ENCODE peak calls at places on chromosomes 1 and 21, in seven cellular contexts. R is iris pigment epithelial cell, Y is NCI-H1417, I is endothelial cell, N is aorta, J is GM12891, P is NCI-H1092 treated with DMSO at 0.1 percent for 48 hours. F is an unnamed sample.

GRCh38 chr1:33641099-33641830 is 168.8 kb downstream of the ZSCAN20 start:
- DNase-seq in N (no peak), Y (peak), I (peak), P (no peak), J (no peak), R (peak), F (no peak)

GRCh38 chr1:56430141-56430839 is 149.1 kb downstream of the PLPP3 start:
- DNase-seq in J (no peak), I (no peak), N (no peak), Y (no peak), P (no peak), R (no peak), F (no peak)

GRCh38 chr1:220700591-220701179 is 10.5 kb downstream of the C1orf115 start:
- DNase-seq in R (no peak), P (peak), Y (no peak), J (no peak), I (no peak), N (no peak), F (no peak)

GRCh38 chr21:32043458-32043857 is 170.6 kb downstream of the HUNK start:
- DNase-seq in N (no peak), I (no peak), J (no peak), R (no peak), P (no peak), Y (no peak), F (no peak)

GRCh38 chr21:45163413-45164123 is 89.2 kb downstream of the ADARB1 start:
- DNase-seq in Y (no peak), J (no peak), P (no peak), I (no peak), R (no peak), N (peak), F (no peak)

GRCh38 chr1:115088115-115088794 is 1.0 kb downstream of the TSPAN2 start:
- DNase-seq in I (no peak), J (no peak), Y (peak), N (no peak), P (no peak), R (no peak), F (no peak)

GRCh38 chr21:35664683-35665082 is 395.6 kb downstream of the SETD4 start:
- DNase-seq in Y (no peak), I (no peak), P (no peak), N (no peak), R (peak), J (no peak), F (no peak)

GRCh38 chr1:238653693-238654321 is 732.6 kb upstream of the CHRM3 start:
- DNase-seq in I (no peak), J (no peak), N (no peak), P (no peak), R (peak), Y (no peak), F (no peak)

GRCh38 chr1:200429221-200429751 is 19.4 kb upstream of the ZNF281 start:
- DNase-seq in J (no peak), R (peak), I (no peak), Y (no peak), P (no peak), N (no peak), F (no peak)

GRCh38 chr1:3483801-3484444 is 29.5 kb downstream of the ARHGEF16 start:
- DNase-seq in I (peak), R (no peak), J (peak), P (peak), N (no peak), Y (no peak), F (peak)

GRCh38 chr1:21655748-21656147 is 13.4 kb downstream of the RAP1GAP start:
- DNase-seq in P (no peak), R (no peak), N (no peak), Y (no peak), I (no peak), J (no peak), F (no peak)

GRCh38 chr1:151146416-151147131 is at the start of gene SEMA6C:
- DNase-seq in N (peak), J (peak), R (peak), Y (peak), P (peak), I (peak), F (peak)

GRCh38 chr1:12034381-12034801 is 15.1 kb downstream of the MIIP start:
- DNase-seq in J (no peak), Y (no peak), N (no peak), I (no peak), R (peak), P (no peak), F (peak)

GRCh38 chr1:86779308-86780191 is 75.2 kb downstream of the SH3GLB1 start:
- DNase-seq in N (no peak), J (no peak), Y (no peak), R (peak), P (no peak), I (no peak), F (no peak)

GRCh38 chr1:178536844-178537371 is 24.0 kb downstream of the TEX35 start:
- DNase-seq in R (peak), Y (no peak), P (no peak), N (peak), J (no peak), I (no peak), F (no peak)

GRCh38 chr1:172887162-172887561 is 163.6 kb downstream of the TNFSF18 start:
- DNase-seq in P (no peak), I (no peak), R (no peak), J (no peak), N (no peak), Y (no peak), F (no peak)

GRCh38 chr1:190259424-190259823 is 218.2 kb downstream of the BRINP3 start:
- DNase-seq in I (no peak), Y (no peak), P (no peak), R (no peak), J (no peak), N (no peak), F (no peak)

GRCh38 chr1:81543764-81544163 is 257.0 kb upstream of the ADGRL2 start:
- DNase-seq in P (no peak), R (no peak), Y (no peak), N (no peak), I (no peak), J (no peak), F (no peak)

GRCh38 chr1:36766481-36766880 is 267.8 kb downstream of the GRIK3 start:
- DNase-seq in Y (no peak), R (no peak), P (no peak), I (no peak), J (no peak), N (no peak), F (no peak)

GRCh38 chr1:224615861-224616760 is at the start of gene CNIH3:
- DNase-seq in R (peak), Y (peak), J (peak), N (no peak), I (peak), P (peak), F (no peak)

GRCh38 chr1:78622548-78622947 is 2.3 kb downstream of the IFI44L start:
- DNase-seq in J (no peak), R (peak), P (no peak), N (no peak), Y (no peak), I (no peak), F (no peak)

GRCh38 chr1:6969106-6969505 is 183.9 kb downstream of the CAMTA1 start:
- DNase-seq in P (no peak), N (no peak), Y (no peak), R (peak), J (no peak), I (no peak), F (no peak)